ENCODE peak calls at places on chromosomes 13 and 19, in seven cellular contexts. H is mammary epithelial cell; A is right lobe of liver; M is CD8-positive, alpha-beta T cell; J is A549; B is aorta; L is lung. S is an unnamed sample. For H3K9me3 and H3K4me1, the result is how much of the 10 kb centered on the place peaks cover.

GRCh38 chr13:32035701-32036100 is 4.1 kb downstream of the FRY start:
- DNase-seq in H (no peak), A (no peak), M (no peak), J (no peak), B (no peak), L (no peak), S (no peak)

GRCh38 chr19:5891938-5892771 is 11.4 kb downstream of the NDUFA11 start:
- DNase-seq in H (no peak), A (peak), M (no peak), J (peak), B (no peak), L (no peak), S (peak)

GRCh38 chr13:71754407-71754974 is 112.5 kb downstream of the DACH1 start:
- DNase-seq in H (no peak), A (no peak), M (no peak), J (no peak), B (no peak), L (no peak), S (no peak)

GRCh38 chr19:7673995-7674667 is 2.8 kb upstream of the MCEMP1 start:
- DNase-seq in H (peak), A (peak), M (no peak), J (peak), B (peak), L (peak), S (peak)

GRCh38 chr19:38386968-38387549 is 775 bp downstream of the GGN start:
- DNase-seq in H (no peak), A (peak), M (no peak), J (no peak), B (peak), L (no peak), S (no peak)

GRCh38 chr19:35509018-35509652 is 4.3 kb downstream of the DMKN start:
- DNase-seq in H (peak), A (no peak), M (no peak), J (no peak), B (no peak), L (peak), S (peak)

GRCh38 chr13:69817333-69817732 is 290.3 kb upstream of the ATXN8OS start:
- DNase-seq in H (no peak), A (no peak), M (no peak), J (no peak), B (no peak), L (no peak), S (no peak)

GRCh38 chr19:17579523-17580244 is 24.2 kb downstream of the COLGALT1 start:
- DNase-seq in H (peak), A (peak), M (no peak), J (peak), B (peak), L (peak), S (peak)

GRCh38 chr13:48775285-48775684 is 121.6 kb downstream of the CYSLTR2 start:
- DNase-seq in H (peak), A (no peak), M (no peak), J (no peak), B (no peak), L (no peak), S (no peak)

GRCh38 chr19:20077791-20078463 is at the start of gene ZNF90:
- DNase-seq in H (peak), A (peak), M (peak), J (no peak), B (peak), L (peak), S (no peak)

GRCh38 chr19:18612772-18613588 is at the start of gene TMEM59L:
- DNase-seq in H (no peak), A (no peak), M (peak), J (no peak), B (no peak), L (no peak), S (peak)

GRCh38 chr13:73879346-73880020 is 254.7 kb downstream of the KLF12 start:
- DNase-seq in H (no peak), A (no peak), M (no peak), J (no peak), B (no peak), L (no peak), S (no peak)

GRCh38 chr13:89136678-89137077 is 1465.5 kb downstream of the SLITRK5 start:
- DNase-seq in H (no peak), A (no peak), M (no peak), J (no peak), B (no peak), L (no peak), S (no peak)

GRCh38 chr19:41001243-41001971 is 10.3 kb downstream of the CYP2B6 start:
- DNase-seq in H (no peak), A (no peak), M (no peak), J (no peak), B (no peak), L (no peak), S (no peak)

GRCh38 chr19:39381910-39382611 is 8.8 kb downstream of the PAF1 start:
- DNase-seq in H (peak), A (no peak), M (no peak), J (no peak), B (no peak), L (no peak), S (no peak)

GRCh38 chr19:15811476-15811875 is 4.0 kb downstream of the OR10H1 start:
- DNase-seq in H (no peak), A (no peak), M (no peak), J (no peak), B (no peak), L (no peak), S (no peak)
- H3K9me3 ChIP-seq in H (under half), A (under half), M (under half), J (under half), B (under half), L (under half), S (under half)

GRCh38 chr13:98440390-98441055 is 136.4 kb downstream of the STK24 start:
- DNase-seq in H (no peak), A (no peak), M (no peak), J (no peak), B (peak), L (no peak), S (no peak)

GRCh38 chr13:98439136-98439828 is 137.6 kb downstream of the STK24 start:
- DNase-seq in H (no peak), A (no peak), M (no peak), J (no peak), B (peak), L (no peak), S (no peak)

GRCh38 chr13:98438246-98439135 is 138.4 kb downstream of the STK24 start:
- DNase-seq in H (no peak), A (no peak), M (no peak), J (no peak), B (peak), L (no peak), S (no peak)

GRCh38 chr13:98441056-98441676 is 135.7 kb downstream of the STK24 start:
- DNase-seq in H (no peak), A (no peak), M (no peak), J (no peak), B (peak), L (no peak), S (no peak)

DNA sequence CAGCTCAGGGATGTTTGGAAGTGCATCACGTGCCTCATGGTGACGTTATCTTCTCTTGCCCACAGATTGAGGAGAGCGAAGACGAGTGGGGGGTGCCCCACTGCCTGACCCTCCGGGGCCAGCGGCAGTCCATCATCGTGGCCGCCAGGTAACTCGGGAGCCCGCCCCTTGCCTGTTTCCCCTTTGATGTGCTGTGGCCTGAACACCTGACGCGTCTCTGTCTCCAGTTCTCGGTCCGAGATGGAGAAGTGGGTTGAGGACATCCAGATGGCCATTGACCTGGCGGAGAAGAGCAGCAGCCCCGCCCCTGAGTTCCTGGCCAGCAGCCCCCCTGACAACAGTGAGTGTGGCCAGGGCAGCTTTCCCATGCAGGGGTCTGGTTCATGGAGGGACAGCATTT is 137.0 kb downstream of the STK24 start:
- DNase-seq in H (no peak), A (no peak), M (no peak), J (no peak), B (no peak), L (no peak), S (no peak)
- H3K4me1 ChIP-seq in H (under half), A (under half), M (under half), J (under half), B (under half), L (under half), S (under half)

GRCh38 chr13:18233783-18234299 is 947.8 kb downstream of the TUBA3C start:
- DNase-seq in H (no peak), A (no peak), M (no peak), J (no peak), B (no peak), L (no peak), S (no peak)

GRCh38 chr13:18232994-18233782 is 948.4 kb downstream of the TUBA3C start:
- DNase-seq in H (no peak), A (no peak), M (no peak), J (no peak), B (no peak), L (no peak), S (no peak)

GRCh38 chr13:18235756-18236527 is 945.7 kb downstream of the TUBA3C start:
- DNase-seq in H (no peak), A (no peak), M (no peak), J (no peak), B (no peak), L (no peak), S (no peak)

GRCh38 chr13:18236528-18236815 is 945.2 kb downstream of the TUBA3C start:
- DNase-seq in H (no peak), A (no peak), M (no peak), J (no peak), B (no peak), L (no peak), S (no peak)

GRCh38 chr13:18235172-18235571 is 946.5 kb downstream of the TUBA3C start:
- DNase-seq in H (no peak), A (no peak), M (no peak), J (no peak), B (no peak), L (no peak), S (no peak)
- H3K9me3 ChIP-seq in H (half or more), A (under half), M (under half), J (under half), B (under half), L (under half), S (under half)

DNA sequence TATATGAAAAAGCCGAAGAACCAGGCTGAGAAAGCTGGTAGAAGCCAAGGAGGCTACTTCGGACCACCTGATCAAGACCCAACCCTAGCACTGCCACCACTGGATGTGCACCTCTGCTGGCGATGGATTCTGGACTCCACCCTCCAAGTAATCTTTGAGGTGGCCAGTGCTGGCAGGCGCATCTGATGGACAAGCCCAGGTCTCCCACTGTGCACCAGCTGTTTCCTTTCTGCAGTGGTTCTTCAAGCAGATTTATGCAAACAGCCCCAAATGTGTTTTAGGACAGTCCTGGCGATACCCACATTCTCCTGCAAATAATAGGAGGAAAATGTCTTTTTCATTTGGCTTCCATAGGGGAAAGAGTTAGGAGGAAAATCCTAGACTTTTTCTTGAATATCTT is 172.3 kb downstream of the SHISA2 start:
- DNase-seq in H (no peak), A (no peak), M (no peak), J (no peak), B (no peak), L (no peak), S (no peak)
- H3K4me1 ChIP-seq in H (under half), A (under half), M (half or more), J (under half), B (under half), L (under half), S (under half)

GRCh38 chr19:9156304-9156703 is 16.1 kb downstream of the ZNF317 start:
- DNase-seq in H (no peak), A (no peak), M (no peak), J (no peak), B (no peak), L (no peak), S (no peak)
- H3K9me3 ChIP-seq in H (half or more), A (under half), M (under half), J (half or more), B (under half), L (under half), S (under half)

DNA sequence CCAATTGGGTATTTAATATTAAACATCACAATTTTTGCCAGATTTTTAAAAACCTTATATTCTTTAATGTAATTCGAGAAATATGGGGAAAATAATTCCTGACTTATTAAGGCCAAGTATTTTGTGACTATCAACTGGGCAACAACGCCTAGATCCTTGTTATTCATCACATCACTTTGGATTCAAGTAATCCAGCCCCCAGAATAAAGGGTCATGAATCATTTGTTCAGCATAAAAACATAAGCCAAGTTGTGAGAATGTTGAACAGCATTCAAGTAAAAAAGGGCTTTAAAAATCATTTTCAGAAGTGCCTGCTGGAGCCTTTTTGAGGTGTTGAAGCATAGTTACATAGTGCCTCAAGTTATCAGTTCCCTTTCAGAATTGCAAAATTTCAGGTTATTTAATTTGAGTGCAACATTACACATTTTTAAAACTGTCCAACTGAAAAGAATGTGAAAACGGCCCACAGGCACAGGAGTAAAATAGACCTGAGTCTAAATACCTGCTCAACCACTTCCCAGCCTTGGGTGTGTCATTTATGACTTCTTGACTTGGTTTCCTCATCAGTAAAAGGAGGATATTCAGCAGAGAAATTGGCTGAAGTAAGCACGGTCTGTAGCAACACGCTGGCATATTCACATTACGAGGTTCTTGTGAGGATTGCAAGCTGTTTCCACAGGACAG is 56.4 kb downstream of the MBNL2 start:
- DNase-seq in H (peak), A (no peak), M (no peak), J (no peak), B (no peak), L (no peak), S (no peak)
- H3K4me1 ChIP-seq in H (half or more), A (under half), M (under half), J (half or more), B (under half), L (under half), S (under half)

DNA sequence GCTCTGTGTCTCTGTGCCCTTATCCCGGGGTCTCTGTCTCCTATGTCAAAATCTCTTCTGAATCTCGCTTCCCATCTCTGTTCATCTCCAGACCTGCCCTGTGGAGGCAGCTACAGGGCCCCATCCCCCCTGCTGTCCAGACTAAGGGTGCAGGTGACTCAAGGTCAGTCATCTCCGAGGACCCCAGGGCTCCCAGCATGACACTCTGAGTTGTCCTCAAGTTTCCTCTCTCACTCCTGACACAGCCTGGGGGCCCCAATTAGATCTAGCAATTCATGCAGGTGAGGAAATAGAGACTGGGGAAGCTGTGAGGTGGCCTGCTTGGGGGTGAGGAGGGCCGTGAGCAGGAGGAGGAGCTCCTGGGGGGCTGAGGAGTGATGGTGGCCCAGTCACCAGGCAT is 2.1 kb upstream of the CNFN start:
- DNase-seq in H (no peak), A (no peak), M (no peak), J (no peak), B (no peak), L (no peak), S (no peak)
- H3K9me3 ChIP-seq in H (under half), A (under half), M (under half), J (under half), B (under half), L (under half), S (under half)

GRCh38 chr19:1466461-1467227 is 12.4 kb downstream of the C19orf25 start:
- DNase-seq in H (no peak), A (peak), M (no peak), J (no peak), B (no peak), L (no peak), S (no peak)
- H3K4me1 ChIP-seq in H (half or more), A (under half), M (under half), J (under half), B (under half), L (half or more), S (under half)

GRCh38 chr19:12450817-12451216 is 10.0 kb upstream of the ZNF443 start:
- DNase-seq in H (peak), A (no peak), M (no peak), J (no peak), B (no peak), L (no peak), S (no peak)
- H3K9me3 ChIP-seq in H (under half), A (under half), M (under half), J (under half), B (under half), L (under half), S (under half)

DNA sequence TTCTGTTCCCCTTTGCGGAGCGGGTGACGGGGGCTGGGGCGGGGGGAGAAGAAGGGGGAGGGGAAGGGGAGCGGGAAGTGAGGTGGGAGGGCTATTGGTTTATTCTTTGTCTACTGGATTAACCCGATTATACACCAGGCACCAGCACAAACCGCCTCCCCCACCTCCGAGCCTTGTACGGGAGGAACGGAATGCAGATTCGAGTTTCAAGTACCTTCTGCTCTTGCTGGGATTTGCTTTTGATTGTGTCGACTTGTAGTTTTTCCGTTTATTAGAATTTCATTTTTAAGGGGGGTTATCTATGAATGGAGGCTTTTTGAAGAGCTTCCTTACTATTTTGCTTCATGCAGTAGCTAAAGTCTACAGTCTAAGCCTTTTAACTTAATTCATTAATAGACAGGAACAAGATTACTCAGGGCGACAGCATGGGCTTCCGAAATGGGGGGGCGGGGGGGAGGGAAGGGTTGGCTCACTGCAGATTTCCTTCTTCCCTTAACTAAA is 895 bp upstream of the SPRY2 start:
- DNase-seq in H (no peak), A (peak), M (no peak), J (no peak), B (no peak), L (peak), S (peak)
- H3K4me1 ChIP-seq in H (under half), A (under half), M (under half), J (under half), B (under half), L (under half), S (under half)

S was measured in HAP-1.